ENCODE peak calls at places on chromosomes 4 and X, in six cellular contexts. S is fibroblast of mammary gland, B is endodermal cell, V is HCT116, I is AG04450, Y is OCI-LY7. O is an unnamed sample.

GRCh38 chr4:152115794-152116193 is 355.0 kb upstream of the GATB start:
- DNase-seq in S (no peak), B (no peak), V (no peak), I (no peak), Y (no peak), O (no peak)

GRCh38 chrX:129875669-129876068 is 30.3 kb upstream of the UTP14A start:
- DNase-seq in S (peak), B (no peak), V (no peak), I (peak), Y (no peak), O (peak)

GRCh38 chrX:39652336-39652735 is 445.4 kb downstream of the BCOR start:
- DNase-seq in S (peak), B (peak), V (peak), I (no peak), Y (peak), O (peak)

GRCh38 chr4:147326581-147326980 is 154.3 kb upstream of the EDNRA start:
- DNase-seq in S (peak), B (no peak), V (no peak), I (no peak), Y (no peak), O (peak)

GRCh38 chrX:39883664-39884063 is 214.1 kb downstream of the BCOR start:
- DNase-seq in S (no peak), B (no peak), V (no peak), I (no peak), Y (no peak), O (no peak)

GRCh38 chrX:149208285-149208684 is 296.8 kb downstream of the IDS start:
- DNase-seq in S (no peak), B (no peak), V (no peak), I (no peak), Y (no peak), O (no peak)

GRCh38 chr4:3725936-3726895 is 40.0 kb upstream of the ADRA2C start:
- DNase-seq in S (no peak), B (no peak), V (no peak), I (no peak), Y (no peak), O (no peak)

GRCh38 chr4:151855747-151856146 is 94.9 kb upstream of the GATB start:
- DNase-seq in S (no peak), B (no peak), V (no peak), I (no peak), Y (no peak), O (no peak)

GRCh38 chr4:98921292-98921691 is 7.6 kb downstream of the EIF4E start:
- DNase-seq in S (no peak), B (no peak), V (no peak), I (no peak), Y (peak), O (no peak)

GRCh38 chrX:111041018-111041462 is 55.0 kb upstream of the PAK3 start:
- DNase-seq in S (peak), B (no peak), V (no peak), I (peak), Y (no peak), O (peak)

GRCh38 chrX:123184858-123185251 is 777 bp downstream of the GRIA3 start:
- DNase-seq in S (peak), B (peak), V (no peak), I (no peak), Y (no peak), O (peak)

GRCh38 chr4:6692806-6693205 is 872 bp upstream of the S100P start:
- DNase-seq in S (peak), B (no peak), V (no peak), I (no peak), Y (no peak), O (peak)

GRCh38 chr4:52837716-52838558 is 24.2 kb upstream of the RASL11B start:
- DNase-seq in S (peak), B (peak), V (no peak), I (no peak), Y (no peak), O (peak)

GRCh38 chrX:100376581-100376980 is 33.5 kb downstream of the PCDH19 start:
- DNase-seq in S (peak), B (no peak), V (no peak), I (no peak), Y (no peak), O (peak)

GRCh38 chr4:55925235-55925634 is 23.5 kb upstream of the CEP135 start:
- DNase-seq in S (peak), B (no peak), V (no peak), I (no peak), Y (no peak), O (no peak)

GRCh38 chr4:7067147-7067522 is 729 bp downstream of the GRPEL1 start:
- DNase-seq in S (peak), B (no peak), V (no peak), I (no peak), Y (no peak), O (peak)

GRCh38 chr4:142329304-142329703 is 516.8 kb downstream of the INPP4B start:
- DNase-seq in S (no peak), B (no peak), V (no peak), I (no peak), Y (no peak), O (no peak)

GRCh38 chrX:45769919-45770582 is 569.4 kb upstream of the DIPK2B start:
- DNase-seq in S (peak), B (no peak), V (no peak), I (peak), Y (no peak), O (peak)

GRCh38 chr4:1748465-1748995 is 27.2 kb downstream of the TACC3 start:
- DNase-seq in S (peak), B (peak), V (peak), I (no peak), Y (peak), O (peak)

GRCh38 chr4:183821090-183821853 is 83.8 kb upstream of the STOX2 start:
- DNase-seq in S (no peak), B (no peak), V (no peak), I (no peak), Y (no peak), O (no peak)

GRCh38 chr4:41256740-41257256 is at the start of gene UCHL1:
- DNase-seq in S (peak), B (peak), V (no peak), I (peak), Y (peak), O (peak)

GRCh38 chrX:44400588-44400987 is 57.1 kb upstream of the EFHC2 start:
- DNase-seq in S (peak), B (no peak), V (peak), I (peak), Y (no peak), O (peak)

GRCh38 chr4:112038861-112039260 is 106.4 kb upstream of the FAM241A start:
- DNase-seq in S (peak), B (no peak), V (no peak), I (no peak), Y (no peak), O (peak)

GRCh38 chr4:184907216-184907615 is 81.4 kb upstream of the ACSL1 start:
- DNase-seq in S (no peak), B (no peak), V (no peak), I (no peak), Y (peak), O (peak)

GRCh38 chrX:2466876-2467656 is 33.7 kb downstream of the DHRSX start:
- DNase-seq in S (no peak), B (no peak), V (no peak), I (no peak), Y (no peak), O (no peak)

GRCh38 chrX:150213481-150214030 is 149.6 kb upstream of the MAMLD1 start:
- DNase-seq in S (no peak), B (no peak), V (no peak), I (no peak), Y (no peak), O (no peak)

GRCh38 chr4:41751325-41752061 is 3.0 kb upstream of the PHOX2B start:
- DNase-seq in S (no peak), B (peak), V (no peak), I (no peak), Y (no peak), O (no peak)

GRCh38 chr4:17726911-17727310 is 54.5 kb downstream of the FAM184B start:
- DNase-seq in S (no peak), B (no peak), V (no peak), I (no peak), Y (no peak), O (no peak)

GRCh38 chrX:2708016-2708415 is 16.9 kb downstream of the CD99 start:
- DNase-seq in S (peak), B (peak), V (no peak), I (no peak), Y (peak), O (no peak)

GRCh38 chr4:30765022-30765421 is 44.9 kb downstream of the PCDH7 start:
- DNase-seq in S (no peak), B (no peak), V (no peak), I (no peak), Y (no peak), O (no peak)

GRCh38 chr4:87461281-87461700 is 38.9 kb downstream of the NUDT9 start:
- DNase-seq in S (peak), B (no peak), V (no peak), I (no peak), Y (no peak), O (peak)

GRCh38 chrX:20712811-20713210 is 446.1 kb upstream of the RPS6KA3 start:
- DNase-seq in S (no peak), B (no peak), V (no peak), I (no peak), Y (no peak), O (no peak)

GRCh38 chrX:10259716-10260115 is 102.9 kb downstream of the CLCN4 start:
- DNase-seq in S (peak), B (no peak), V (no peak), I (no peak), Y (no peak), O (peak)

GRCh38 chrX:74535211-74535621 is 79.2 kb downstream of the RLIM start:
- DNase-seq in S (peak), B (peak), V (peak), I (no peak), Y (peak), O (peak)

GRCh38 chr4:41178372-41179085 is 35.8 kb downstream of the APBB2 start:
- DNase-seq in S (peak), B (no peak), V (no peak), I (no peak), Y (no peak), O (peak)

GRCh38 chrX:40544343-40545250 is 36.2 kb upstream of the ATP6AP2 start:
- DNase-seq in S (peak), B (no peak), V (no peak), I (no peak), Y (no peak), O (peak)

GRCh38 chr4:4613641-4614286 is 71.9 kb upstream of the STX18 start:
- DNase-seq in S (no peak), B (no peak), V (no peak), I (no peak), Y (no peak), O (no peak)

GRCh38 chr4:48380583-48381167 is 39.3 kb downstream of the SLAIN2 start:
- DNase-seq in S (no peak), B (no peak), V (no peak), I (no peak), Y (no peak), O (no peak)

GRCh38 chr4:158938462-158939044 is 164.3 kb upstream of the RAPGEF2 start:
- DNase-seq in S (peak), B (no peak), V (no peak), I (no peak), Y (no peak), O (no peak)

GRCh38 chr4:27844359-27844758 is 983.7 kb downstream of the STIM2 start:
- DNase-seq in S (peak), B (no peak), V (no peak), I (no peak), Y (no peak), O (peak)

GRCh38 chr4:154618708-154619315 is 6.4 kb upstream of the FGG start:
- DNase-seq in S (peak), B (peak), V (peak), I (peak), Y (peak), O (peak)

GRCh38 chr4:154620111-154620510 is 7.7 kb upstream of the FGG start:
- DNase-seq in S (no peak), B (no peak), V (no peak), I (no peak), Y (no peak), O (no peak)

GRCh38 chr4:154626793-154627484 is 14.5 kb upstream of the FGG start:
- DNase-seq in S (peak), B (peak), V (peak), I (no peak), Y (peak), O (peak)

GRCh38 chr4:154623995-154624394 is 11.5 kb upstream of the FGG start:
- DNase-seq in S (no peak), B (no peak), V (no peak), I (no peak), Y (no peak), O (no peak)

DNA sequence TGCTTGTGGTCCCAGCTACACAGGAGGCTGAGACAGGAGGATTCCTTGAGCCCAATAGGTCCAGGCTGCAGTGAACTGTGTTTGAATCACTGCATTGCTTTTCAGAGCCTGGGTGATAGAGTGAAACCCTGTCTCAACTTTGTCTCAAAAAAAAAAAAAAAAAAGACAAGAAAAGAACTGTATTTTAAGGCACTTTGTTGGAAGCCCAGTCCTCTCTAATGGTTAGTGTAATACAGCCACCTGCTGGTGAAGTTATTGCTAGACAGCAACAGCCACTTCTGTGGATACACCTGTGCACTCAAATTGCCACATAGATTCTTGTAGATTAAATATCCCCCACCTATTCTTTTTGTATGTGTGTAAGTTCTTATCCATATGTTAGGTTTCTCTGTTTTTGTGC is 10.1 kb upstream of the FGG start:
- DNase-seq in S (peak), B (no peak), V (peak), I (peak), Y (peak), O (peak)
- TF ChIP-seq CTCF in S (peak), B (peak), V (peak), I (peak), Y (peak), O (peak)

DNA sequence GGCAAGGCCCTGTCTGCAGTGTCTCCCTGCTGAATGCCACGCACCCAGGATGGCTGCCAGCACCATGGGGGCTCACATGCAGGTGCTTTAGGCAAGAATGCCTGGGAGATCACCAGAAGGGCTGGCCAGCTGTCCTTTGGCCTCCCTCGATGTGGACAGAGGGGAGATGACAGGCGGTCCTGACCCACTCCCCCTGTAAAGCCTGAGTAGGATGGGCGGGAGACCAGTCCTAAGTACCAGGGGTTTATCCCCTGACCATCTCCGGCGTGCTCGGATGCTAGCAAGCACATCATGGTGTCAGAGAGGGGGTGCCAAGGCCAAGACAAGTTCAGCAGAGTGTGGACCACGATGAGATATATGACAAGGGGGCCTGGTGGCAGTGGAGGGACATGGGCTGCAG is 5.3 kb downstream of the PDZD4 start:
- DNase-seq in S (no peak), B (peak), V (no peak), I (no peak), Y (no peak), O (no peak)
- H3K4me3 ChIP-seq in S (no peak), B (no peak), V (no peak), I (no peak), Y (no peak), O (no peak)

GRCh38 chrX:68807818-68808217 is 21.0 kb upstream of the EFNB1 start:
- DNase-seq in S (peak), B (peak), V (peak), I (no peak), Y (no peak), O (peak)
- TF ChIP-seq CTCF in S (peak), B (peak), V (peak), I (peak), Y (no peak), O (peak)

GRCh38 chr4:37245391-37245954 is 930 bp downstream of the NWD2 start:
- DNase-seq in S (no peak), B (peak), V (no peak), I (no peak), Y (no peak), O (no peak)

GRCh38 chr4:37246891-37247290 is 2.3 kb downstream of the NWD2 start:
- DNase-seq in S (no peak), B (no peak), V (no peak), I (no peak), Y (no peak), O (no peak)

GRCh38 chr4:37243722-37244582 is 591 bp upstream of the NWD2 start:
- DNase-seq in S (peak), B (peak), V (no peak), I (no peak), Y (no peak), O (no peak)

GRCh38 chr4:37243061-37243460 is 1.5 kb upstream of the NWD2 start:
- DNase-seq in S (no peak), B (peak), V (no peak), I (no peak), Y (no peak), O (no peak)

DNA sequence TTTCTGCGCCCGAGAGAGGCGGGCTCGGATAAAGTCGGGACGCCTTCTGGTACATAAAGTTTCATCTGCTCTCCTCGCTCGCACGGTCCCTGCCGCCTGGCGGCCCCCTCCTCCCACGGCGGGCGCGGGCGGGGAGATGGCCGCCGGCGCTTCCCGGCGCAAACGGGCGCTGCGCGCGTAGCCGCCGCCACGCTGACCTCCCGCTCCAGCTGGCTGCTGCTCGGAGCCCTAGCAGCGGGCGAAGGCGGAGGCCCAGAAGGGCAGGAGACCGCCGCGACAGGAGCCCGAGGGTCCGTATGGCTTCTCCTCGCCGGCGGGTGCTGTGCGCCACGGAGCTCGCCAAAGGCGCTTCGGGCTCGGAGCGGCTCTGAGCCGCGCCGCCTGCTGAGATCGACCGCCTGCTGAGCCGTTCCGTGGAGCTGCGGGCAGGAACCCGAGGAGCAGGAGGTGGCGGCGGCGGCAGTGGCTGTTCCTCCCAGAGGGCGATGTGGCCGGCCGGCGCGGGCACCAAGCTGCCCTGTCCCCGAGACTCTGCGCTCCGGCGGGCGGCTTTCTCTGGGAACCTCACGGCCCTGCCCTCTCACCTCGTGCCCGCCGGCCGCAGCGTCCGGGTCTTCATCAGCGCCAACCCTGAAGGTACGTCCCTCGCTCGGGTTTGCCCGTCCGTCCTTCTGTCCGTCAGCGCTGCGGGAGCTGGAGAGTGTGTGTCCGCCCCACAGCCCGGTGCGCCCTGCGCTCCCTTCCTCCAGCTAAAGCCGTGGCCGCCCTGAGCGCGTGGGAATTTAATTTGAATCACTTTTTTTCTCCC is at the start of gene NWD2:
- DNase-seq in S (no peak), B (peak), V (no peak), I (no peak), Y (no peak), O (no peak)
- H3K4me3 ChIP-seq in S (no peak), B (peak), V (no peak), I (no peak), Y (no peak), O (no peak)

O was measured in fibroblast of the aortic adventitia.